ENCODE peak calls at places on chromosomes 6 and 20, in eight cellular contexts. One of them, this sample, is unnamed. For H3K4me1, the result is how much of the 10 kb centered on the place peaks cover.

GRCh38 chr20:62523473-62524203 is 47.8 kb upstream of the GATA5 start:
- DNase-seq in endothelial cell of umbilical vein: no peak
- DNase-seq in spleen: no peak
- DNase-seq in GM23338: peak
- DNase-seq in H1: no peak
- DNase-seq in GM12878: no peak
- DNase-seq in breast epithelium: no peak
- DNase-seq in prostate gland: no peak
- DNase-seq in this sample: no peak

GRCh38 chr6:3741477-3741871 is 10.0 kb downstream of the PXDC1 start:
- DNase-seq in GM12878: no peak
- DNase-seq in breast epithelium: no peak
- DNase-seq in GM23338: no peak
- DNase-seq in endothelial cell of umbilical vein: no peak
- DNase-seq in prostate gland: no peak
- DNase-seq in spleen: no peak
- DNase-seq in H1: no peak
- DNase-seq in this sample: no peak

GRCh38 chr6:110325197-110325596 is 33.0 kb downstream of the METTL24 start:
- DNase-seq in endothelial cell of umbilical vein: no peak
- DNase-seq in breast epithelium: no peak
- DNase-seq in GM12878: no peak
- DNase-seq in GM23338: no peak
- DNase-seq in spleen: no peak
- DNase-seq in H1: no peak
- DNase-seq in prostate gland: peak
- DNase-seq in this sample: no peak

GRCh38 chr6:15522427-15522826 is 140.4 kb downstream of the DTNBP1 start:
- DNase-seq in GM23338: no peak
- DNase-seq in H1: no peak
- DNase-seq in GM12878: no peak
- DNase-seq in spleen: peak
- DNase-seq in breast epithelium: no peak
- DNase-seq in prostate gland: no peak
- DNase-seq in endothelial cell of umbilical vein: no peak
- DNase-seq in this sample: no peak

GRCh38 chr6:169766921-169767736 is 15.7 kb downstream of the ERMARD start:
- DNase-seq in GM23338: no peak
- DNase-seq in endothelial cell of umbilical vein: no peak
- DNase-seq in H1: no peak
- DNase-seq in breast epithelium: no peak
- DNase-seq in spleen: no peak
- DNase-seq in GM12878: no peak
- DNase-seq in prostate gland: no peak
- DNase-seq in this sample: no peak

GRCh38 chr6:3455121-3455489 is 1.7 kb downstream of the SLC22A23 start:
- DNase-seq in endothelial cell of umbilical vein: no peak
- DNase-seq in H1: no peak
- DNase-seq in breast epithelium: no peak
- DNase-seq in GM23338: no peak
- DNase-seq in spleen: no peak
- DNase-seq in GM12878: no peak
- DNase-seq in prostate gland: peak
- DNase-seq in this sample: no peak

GRCh38 chr20:12023169-12023795 is 105.6 kb downstream of the BTBD3 start:
- DNase-seq in spleen: no peak
- DNase-seq in GM23338: no peak
- DNase-seq in breast epithelium: no peak
- DNase-seq in prostate gland: no peak
- DNase-seq in endothelial cell of umbilical vein: no peak
- DNase-seq in H1: no peak
- DNase-seq in GM12878: no peak
- DNase-seq in this sample: no peak

GRCh38 chr20:47397652-47398301 is 41.3 kb upstream of the ZMYND8 start:
- DNase-seq in GM23338: no peak
- DNase-seq in spleen: no peak
- DNase-seq in prostate gland: no peak
- DNase-seq in H1: no peak
- DNase-seq in breast epithelium: no peak
- DNase-seq in GM12878: no peak
- DNase-seq in endothelial cell of umbilical vein: no peak
- DNase-seq in this sample: no peak

GRCh38 chr6:95777338-95777737 is 200.0 kb downstream of the MANEA start:
- DNase-seq in endothelial cell of umbilical vein: no peak
- DNase-seq in prostate gland: no peak
- DNase-seq in GM12878: no peak
- DNase-seq in spleen: no peak
- DNase-seq in H1: no peak
- DNase-seq in GM23338: no peak
- DNase-seq in breast epithelium: no peak
- DNase-seq in this sample: no peak

GRCh38 chr20:438581-439469 is 23.5 kb downstream of the TBC1D20 start:
- DNase-seq in GM12878: peak
- DNase-seq in H1: no peak
- DNase-seq in spleen: peak
- DNase-seq in GM23338: no peak
- DNase-seq in breast epithelium: no peak
- DNase-seq in endothelial cell of umbilical vein: peak
- DNase-seq in prostate gland: no peak
- DNase-seq in this sample: no peak

GRCh38 chr20:33909331-33909921 is 84.3 kb upstream of the RALY start:
- DNase-seq in GM23338: no peak
- DNase-seq in spleen: no peak
- DNase-seq in endothelial cell of umbilical vein: peak
- DNase-seq in breast epithelium: no peak
- DNase-seq in prostate gland: no peak
- DNase-seq in GM12878: no peak
- DNase-seq in H1: no peak
- DNase-seq in this sample: no peak

GRCh38 chr6:150325093-150325772 is 43.6 kb upstream of the IYD start:
- DNase-seq in prostate gland: no peak
- DNase-seq in GM23338: no peak
- DNase-seq in spleen: no peak
- DNase-seq in breast epithelium: no peak
- DNase-seq in endothelial cell of umbilical vein: no peak
- DNase-seq in H1: no peak
- DNase-seq in GM12878: no peak
- DNase-seq in this sample: no peak

GRCh38 chr6:74113901-74114300 is 417.9 kb downstream of the CD109 start:
- DNase-seq in GM12878: no peak
- DNase-seq in endothelial cell of umbilical vein: no peak
- DNase-seq in breast epithelium: no peak
- DNase-seq in GM23338: no peak
- DNase-seq in spleen: no peak
- DNase-seq in prostate gland: no peak
- DNase-seq in H1: no peak
- DNase-seq in this sample: no peak

GRCh38 chr20:34017610-34018009 is 23.9 kb downstream of the RALY start:
- DNase-seq in endothelial cell of umbilical vein: no peak
- DNase-seq in spleen: no peak
- DNase-seq in GM12878: no peak
- DNase-seq in H1: no peak
- DNase-seq in breast epithelium: no peak
- DNase-seq in prostate gland: no peak
- DNase-seq in GM23338: no peak
- DNase-seq in this sample: no peak

GRCh38 chr6:21666788-21667681 is 73.5 kb downstream of the SOX4 start:
- DNase-seq in GM12878: no peak
- DNase-seq in H1: peak
- DNase-seq in spleen: no peak
- DNase-seq in prostate gland: no peak
- DNase-seq in GM23338: peak
- DNase-seq in endothelial cell of umbilical vein: peak
- DNase-seq in breast epithelium: peak
- DNase-seq in this sample: no peak

GRCh38 chr6:47724300-47724699 is 25.9 kb downstream of the ADGRF4 start:
- DNase-seq in prostate gland: no peak
- DNase-seq in breast epithelium: no peak
- DNase-seq in H1: no peak
- DNase-seq in endothelial cell of umbilical vein: no peak
- DNase-seq in spleen: no peak
- DNase-seq in GM23338: no peak
- DNase-seq in GM12878: no peak
- DNase-seq in this sample: no peak

GRCh38 chr6:31680841-31681671 is at the start of gene LY6G5C:
- DNase-seq in prostate gland: peak
- DNase-seq in breast epithelium: peak
- DNase-seq in spleen: peak
- DNase-seq in GM23338: peak
- DNase-seq in GM12878: no peak
- DNase-seq in endothelial cell of umbilical vein: peak
- DNase-seq in H1: peak
- DNase-seq in this sample: peak

GRCh38 chr20:10527781-10528180 is 92.7 kb downstream of the SLX4IP start:
- DNase-seq in GM23338: no peak
- DNase-seq in endothelial cell of umbilical vein: no peak
- DNase-seq in spleen: no peak
- DNase-seq in breast epithelium: no peak
- DNase-seq in H1: no peak
- DNase-seq in GM12878: no peak
- DNase-seq in prostate gland: no peak
- DNase-seq in this sample: no peak

GRCh38 chr20:45100563-45101245 is at the start of gene KCNS1:
- DNase-seq in breast epithelium: no peak
- DNase-seq in GM23338: peak
- DNase-seq in spleen: no peak
- DNase-seq in endothelial cell of umbilical vein: peak
- DNase-seq in H1: peak
- DNase-seq in GM12878: no peak
- DNase-seq in prostate gland: no peak
- DNase-seq in this sample: no peak

GRCh38 chr20:47275548-47275947 is 81.0 kb downstream of the ZMYND8 start:
- DNase-seq in breast epithelium: no peak
- DNase-seq in GM23338: no peak
- DNase-seq in endothelial cell of umbilical vein: no peak
- DNase-seq in spleen: no peak
- DNase-seq in H1: no peak
- DNase-seq in prostate gland: no peak
- DNase-seq in GM12878: no peak
- DNase-seq in this sample: no peak

GRCh38 chr6:300494-301198 is 8.4 kb downstream of the DUSP22 start:
- DNase-seq in spleen: peak
- DNase-seq in breast epithelium: no peak
- DNase-seq in prostate gland: no peak
- DNase-seq in GM12878: no peak
- DNase-seq in GM23338: no peak
- DNase-seq in endothelial cell of umbilical vein: no peak
- DNase-seq in H1: no peak
- DNase-seq in this sample: no peak

GRCh38 chr6:76124010-76124409 is 51.5 kb upstream of the IMPG1 start:
- DNase-seq in breast epithelium: no peak
- DNase-seq in GM12878: no peak
- DNase-seq in endothelial cell of umbilical vein: no peak
- DNase-seq in GM23338: no peak
- DNase-seq in prostate gland: peak
- DNase-seq in H1: no peak
- DNase-seq in spleen: no peak
- DNase-seq in this sample: no peak
- TF ChIP-seq POLR2AphosphoS5 in breast epithelium: no peak
- TF ChIP-seq POLR2AphosphoS5 in GM12878: no peak
- TF ChIP-seq POLR2AphosphoS5 in endothelial cell of umbilical vein: no peak
- TF ChIP-seq POLR2AphosphoS5 in GM23338: no peak
- TF ChIP-seq POLR2AphosphoS5 in prostate gland: peak
- TF ChIP-seq POLR2AphosphoS5 in H1: no peak
- TF ChIP-seq POLR2AphosphoS5 in spleen: no peak
- TF ChIP-seq POLR2AphosphoS5 in this sample: no peak

GRCh38 chr6:16727996-16728395 is 33.3 kb downstream of the ATXN1 start:
- DNase-seq in spleen: no peak
- DNase-seq in endothelial cell of umbilical vein: no peak
- DNase-seq in GM12878: no peak
- DNase-seq in H1: no peak
- DNase-seq in breast epithelium: no peak
- DNase-seq in prostate gland: no peak
- DNase-seq in GM23338: no peak
- DNase-seq in this sample: no peak
- H3K4me1 ChIP-seq in spleen: under half
- H3K4me1 ChIP-seq in endothelial cell of umbilical vein: under half
- H3K4me1 ChIP-seq in GM12878: under half
- H3K4me1 ChIP-seq in H1: under half
- H3K4me1 ChIP-seq in breast epithelium: under half
- H3K4me1 ChIP-seq in prostate gland: under half
- H3K4me1 ChIP-seq in GM23338: under half
- H3K4me1 ChIP-seq in this sample: half or more

DNA sequence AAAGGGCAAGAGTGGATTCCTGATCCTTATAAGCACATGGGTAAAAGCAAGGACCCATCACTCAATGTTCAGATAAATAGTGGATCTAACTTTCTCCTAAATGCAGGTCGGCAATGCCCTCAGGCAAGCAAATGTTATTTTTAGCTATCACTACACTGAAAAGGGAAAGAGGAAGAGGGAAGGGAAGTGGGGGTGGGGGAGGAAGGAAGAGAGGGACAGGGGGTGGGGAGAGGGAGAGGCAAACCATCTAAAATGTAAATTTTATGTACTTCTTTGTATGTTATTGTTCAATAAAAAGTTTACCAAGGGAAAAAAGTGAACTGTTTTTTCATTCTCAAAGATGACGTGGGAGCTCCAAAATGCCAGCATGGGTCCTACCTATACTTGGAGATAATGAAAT is 44.2 kb downstream of the CHD6 start:
- DNase-seq in endothelial cell of umbilical vein: no peak
- DNase-seq in GM12878: no peak
- DNase-seq in H1: no peak
- DNase-seq in GM23338: no peak
- DNase-seq in spleen: no peak
- DNase-seq in breast epithelium: no peak
- DNase-seq in prostate gland: no peak
- DNase-seq in this sample: no peak
- TF ChIP-seq POLR2AphosphoS5 in endothelial cell of umbilical vein: no peak
- TF ChIP-seq POLR2AphosphoS5 in GM12878: no peak
- TF ChIP-seq POLR2AphosphoS5 in H1: no peak
- TF ChIP-seq POLR2AphosphoS5 in GM23338: no peak
- TF ChIP-seq POLR2AphosphoS5 in spleen: no peak
- TF ChIP-seq POLR2AphosphoS5 in breast epithelium: no peak
- TF ChIP-seq POLR2AphosphoS5 in prostate gland: no peak
- TF ChIP-seq POLR2AphosphoS5 in this sample: no peak

DNA sequence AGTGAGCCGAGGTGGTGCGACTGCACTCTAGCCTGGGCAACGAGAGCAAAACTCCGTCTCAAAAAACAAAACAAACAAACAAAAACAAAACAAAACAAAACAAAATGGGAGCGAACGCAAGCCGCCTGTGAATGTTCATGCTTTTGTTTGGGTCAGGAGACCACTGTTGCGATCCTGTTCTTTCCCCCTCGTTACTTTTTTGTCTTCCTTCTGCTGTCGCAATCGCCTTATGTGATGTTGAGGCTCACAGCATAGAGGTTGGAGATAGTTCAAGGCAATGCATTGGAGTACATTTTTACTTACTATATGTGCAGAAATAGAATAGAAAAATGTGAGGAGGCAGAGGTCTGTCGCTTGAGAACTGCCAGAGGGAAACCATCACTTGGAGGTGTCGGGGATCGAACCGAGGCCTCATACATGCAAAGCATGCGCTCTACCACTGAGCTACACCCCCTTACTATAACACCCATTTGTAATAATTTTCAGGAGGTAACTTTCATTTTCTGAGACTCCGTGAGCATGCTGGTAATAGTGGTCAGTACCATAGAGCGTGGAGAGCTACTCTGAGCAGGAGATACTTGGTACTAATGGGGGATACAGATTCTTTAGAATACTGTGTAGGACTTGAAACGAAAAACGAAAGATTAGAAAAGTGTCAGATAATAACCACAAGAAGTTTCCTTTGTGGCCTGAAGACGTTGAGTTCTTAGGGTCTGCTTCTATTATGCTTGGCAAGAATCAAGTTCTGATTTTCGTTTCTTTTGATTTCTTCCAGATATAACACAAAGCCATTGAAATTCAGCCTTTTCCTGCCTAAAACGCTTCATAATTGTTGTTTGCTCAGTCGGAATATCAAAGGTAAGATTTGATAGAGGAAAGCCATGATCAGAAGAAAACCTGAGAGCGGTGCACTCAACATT is 121.1 kb downstream of the TRIM27 start:
- DNase-seq in endothelial cell of umbilical vein: peak
- DNase-seq in GM23338: peak
- DNase-seq in prostate gland: no peak
- DNase-seq in breast epithelium: no peak
- DNase-seq in GM12878: no peak
- DNase-seq in spleen: no peak
- DNase-seq in H1: peak
- DNase-seq in this sample: peak
- H3K4me1 ChIP-seq in endothelial cell of umbilical vein: under half
- H3K4me1 ChIP-seq in GM23338: under half
- H3K4me1 ChIP-seq in prostate gland: under half
- H3K4me1 ChIP-seq in breast epithelium: under half
- H3K4me1 ChIP-seq in GM12878: under half
- H3K4me1 ChIP-seq in spleen: under half
- H3K4me1 ChIP-seq in H1: under half
- H3K4me1 ChIP-seq in this sample: under half

This sample was measured in Panc1.